ENCODE peak calls at places on chromosomes 11 and 22, in four cellular contexts. One of them, this sample, is unnamed.

GRCh38 chr11:132549571-132549970 is 982.7 kb downstream of the OPCML start:
- DNase-seq in stimulated activated CD8-positive, alpha-beta memory T cell treated with anti-CD3 and anti-CD28 coated beads, Interleukin-2, amount 100 ng/mL, for 1 hour: no peak
- DNase-seq in KG1: no peak
- DNase-seq in GM12878: no peak
- DNase-seq in this sample: no peak

GRCh38 chr11:93234602-93235207 is 36.9 kb upstream of the SLC36A4 start:
- DNase-seq in stimulated activated CD8-positive, alpha-beta memory T cell treated with anti-CD3 and anti-CD28 coated beads, Interleukin-2, amount 100 ng/mL, for 1 hour: peak
- DNase-seq in KG1: peak
- DNase-seq in GM12878: peak
- DNase-seq in this sample: peak

GRCh38 chr11:45073575-45074225 is 72.7 kb upstream of the PRDM11 start:
- DNase-seq in stimulated activated CD8-positive, alpha-beta memory T cell treated with anti-CD3 and anti-CD28 coated beads, Interleukin-2, amount 100 ng/mL, for 1 hour: no peak
- DNase-seq in KG1: no peak
- DNase-seq in GM12878: no peak
- DNase-seq in this sample: no peak

GRCh38 chr11:72081856-72082255 is 1.2 kb downstream of the LRRC51 start:
- DNase-seq in stimulated activated CD8-positive, alpha-beta memory T cell treated with anti-CD3 and anti-CD28 coated beads, Interleukin-2, amount 100 ng/mL, for 1 hour: no peak
- DNase-seq in KG1: no peak
- DNase-seq in GM12878: no peak
- DNase-seq in this sample: no peak

GRCh38 chr11:65417702-65418430 is 4.7 kb upstream of the NEAT1 start:
- DNase-seq in stimulated activated CD8-positive, alpha-beta memory T cell treated with anti-CD3 and anti-CD28 coated beads, Interleukin-2, amount 100 ng/mL, for 1 hour: no peak
- DNase-seq in KG1: peak
- DNase-seq in GM12878: no peak
- DNase-seq in this sample: no peak

GRCh38 chr11:113488931-113489351 is 13.7 kb upstream of the DRD2 start:
- DNase-seq in stimulated activated CD8-positive, alpha-beta memory T cell treated with anti-CD3 and anti-CD28 coated beads, Interleukin-2, amount 100 ng/mL, for 1 hour: no peak
- DNase-seq in KG1: no peak
- DNase-seq in GM12878: no peak
- DNase-seq in this sample: no peak

GRCh38 chr11:43579171-43579918 is 101.2 kb upstream of the HSD17B12 start:
- DNase-seq in stimulated activated CD8-positive, alpha-beta memory T cell treated with anti-CD3 and anti-CD28 coated beads, Interleukin-2, amount 100 ng/mL, for 1 hour: no peak
- DNase-seq in KG1: no peak
- DNase-seq in GM12878: no peak
- DNase-seq in this sample: no peak

GRCh38 chr11:74730601-74731260 is 495 bp downstream of the CHRDL2 start:
- DNase-seq in stimulated activated CD8-positive, alpha-beta memory T cell treated with anti-CD3 and anti-CD28 coated beads, Interleukin-2, amount 100 ng/mL, for 1 hour: no peak
- DNase-seq in KG1: no peak
- DNase-seq in GM12878: no peak
- DNase-seq in this sample: no peak

GRCh38 chr11:35748644-35749043 is 86.1 kb downstream of the TRIM44 start:
- DNase-seq in stimulated activated CD8-positive, alpha-beta memory T cell treated with anti-CD3 and anti-CD28 coated beads, Interleukin-2, amount 100 ng/mL, for 1 hour: no peak
- DNase-seq in KG1: no peak
- DNase-seq in GM12878: no peak
- DNase-seq in this sample: no peak

GRCh38 chr22:19517919-19518567 is 6.2 kb downstream of the CLDN5 start:
- DNase-seq in stimulated activated CD8-positive, alpha-beta memory T cell treated with anti-CD3 and anti-CD28 coated beads, Interleukin-2, amount 100 ng/mL, for 1 hour: no peak
- DNase-seq in KG1: no peak
- DNase-seq in GM12878: no peak
- DNase-seq in this sample: no peak

GRCh38 chr11:65334696-65335295 is 1.1 kb downstream of the DPF2 start:
- DNase-seq in stimulated activated CD8-positive, alpha-beta memory T cell treated with anti-CD3 and anti-CD28 coated beads, Interleukin-2, amount 100 ng/mL, for 1 hour: no peak
- DNase-seq in KG1: no peak
- DNase-seq in GM12878: no peak
- DNase-seq in this sample: no peak

GRCh38 chr11:66745356-66746235 is 16.6 kb upstream of the SPTBN2 start:
- DNase-seq in stimulated activated CD8-positive, alpha-beta memory T cell treated with anti-CD3 and anti-CD28 coated beads, Interleukin-2, amount 100 ng/mL, for 1 hour: peak
- DNase-seq in KG1: no peak
- DNase-seq in GM12878: no peak
- DNase-seq in this sample: no peak

GRCh38 chr22:46980392-46980791 is 217.9 kb downstream of the TBC1D22A start:
- DNase-seq in stimulated activated CD8-positive, alpha-beta memory T cell treated with anti-CD3 and anti-CD28 coated beads, Interleukin-2, amount 100 ng/mL, for 1 hour: no peak
- DNase-seq in KG1: no peak
- DNase-seq in GM12878: no peak
- DNase-seq in this sample: no peak

GRCh38 chr11:2206291-2206690 is 34.7 kb upstream of the TH start:
- DNase-seq in stimulated activated CD8-positive, alpha-beta memory T cell treated with anti-CD3 and anti-CD28 coated beads, Interleukin-2, amount 100 ng/mL, for 1 hour: no peak
- DNase-seq in KG1: no peak
- DNase-seq in GM12878: no peak
- DNase-seq in this sample: no peak

GRCh38 chr22:34579519-34579918 is 486.4 kb upstream of the ISX start:
- DNase-seq in stimulated activated CD8-positive, alpha-beta memory T cell treated with anti-CD3 and anti-CD28 coated beads, Interleukin-2, amount 100 ng/mL, for 1 hour: no peak
- DNase-seq in KG1: no peak
- DNase-seq in GM12878: no peak
- DNase-seq in this sample: no peak

This sample was measured in globus pallidus.